ENCODE peak calls at places on chromosome 15, in seven cellular contexts. S is putamen; K is amygdala; W is activated CD8-positive, alpha-beta memory T cell treated with anti-CD3 and anti-CD28 coated beads, Interleukin-2, amount 50 U/mL, for 4 hours; H is WTC11; C is activated CD4-positive, alpha-beta T cell treated with anti-CD3 and anti-CD28 coated beads, Interleukin-2, amount 50 U/mL, for 1 hour; L is endothelial cell. R is an unnamed sample.

GRCh38 chr15:94584833-94585244 is 353.5 kb downstream of the MCTP2 start:
- DNase-seq in S (no peak), K (no peak), W (peak; percentile 19), H (no peak), C (peak; percentile 14), L (peak; percentile 63), R (no peak)

GRCh38 chr15:80182611-80183210 is 29.9 kb downstream of the FAH start:
- DNase-seq in S (no peak), K (no peak), W (no peak), H (no peak), C (no peak), L (no peak), R (no peak)

GRCh38 chr15:66408254-66408653 is 21.5 kb downstream of the MAP2K1 start:
- DNase-seq in S (no peak), K (no peak), W (no peak), H (no peak), C (no peak), L (no peak), R (no peak)

GRCh38 chr15:95843241-95843851 is 487.2 kb upstream of the NR2F2 start:
- DNase-seq in S (peak; percentile 21), K (no peak), W (no peak), H (no peak), C (no peak), L (no peak), R (no peak)

GRCh38 chr15:71810256-71811035 is at the start of gene NR2E3:
- DNase-seq in S (no peak), K (no peak), W (no peak), H (no peak), C (no peak), L (no peak), R (no peak)

GRCh38 chr15:74955017-74955416 is 1.6 kb downstream of the RPP25 start:
- DNase-seq in S (no peak), K (no peak), W (no peak), H (no peak), C (no peak), L (no peak), R (no peak)

GRCh38 chr15:34754171-34754580 is 622 bp downstream of the GJD2 start:
- DNase-seq in S (no peak), K (no peak), W (no peak), H (peak; percentile 23), C (no peak), L (no peak), R (no peak)

GRCh38 chr15:78364233-78364632 is 24.1 kb downstream of the CRABP1 start:
- DNase-seq in S (peak; percentile 83), K (no peak), W (no peak), H (no peak), C (no peak), L (no peak), R (no peak)

GRCh38 chr15:69380100-69380725 is 33.9 kb upstream of the KIF23 start:
- DNase-seq in S (no peak), K (no peak), W (no peak), H (peak; percentile 65), C (no peak), L (peak; percentile 25), R (peak; percentile 32)

GRCh38 chr15:75307778-75308390 is 25.2 kb downstream of the GOLGA6D start:
- DNase-seq in S (no peak), K (no peak), W (no peak), H (peak; percentile 90), C (peak; percentile 7), L (peak; percentile 74), R (peak; percentile 84)

GRCh38 chr15:100859970-100860828 is 19.4 kb upstream of the ALDH1A3 start:
- DNase-seq in S (no peak), K (no peak), W (no peak), H (no peak), C (no peak), L (no peak), R (no peak)

GRCh38 chr15:40768492-40769309 is 1.1 kb upstream of the C15orf62 start:
- DNase-seq in S (no peak), K (no peak), W (no peak), H (no peak), C (no peak), L (no peak), R (no peak)

GRCh38 chr15:100893261-100893963 is 13.8 kb downstream of the ALDH1A3 start:
- DNase-seq in S (no peak), K (no peak), W (no peak), H (no peak), C (no peak), L (no peak), R (no peak)

R was measured in NT2/D1.